ENCODE peak calls at places on chromosomes 1 and 21, in four cellular contexts. G, W, U and D are unnamed samples.

GRCh38 chr1:234597894-234598293 is 12.1 kb downstream of the IRF2BP2 start:
- DNase-seq in G (peak), U (peak), W (peak), D (peak)

GRCh38 chr1:25360596-25361581 is 22.8 kb downstream of the TMEM50A start:
- DNase-seq in U (peak), G (peak), W (no peak), D (no peak)

GRCh38 chr1:224763126-224763764 is 147.1 kb downstream of the CNIH3 start:
- DNase-seq in W (no peak), U (no peak), G (no peak), D (no peak)

GRCh38 chr1:15354580-15354965 is 55.1 kb upstream of the EFHD2 start:
- DNase-seq in G (no peak), U (no peak), W (no peak), D (no peak)

GRCh38 chr1:203650012-203650836 is 23.6 kb downstream of the ATP2B4 start:
- DNase-seq in U (peak), W (no peak), G (no peak), D (peak)

GRCh38 chr1:159144571-159144970 is 26.8 kb upstream of the CADM3 start:
- DNase-seq in U (no peak), G (no peak), W (no peak), D (no peak)

GRCh38 chr1:20401405-20402010 is 84.5 kb downstream of the CAMK2N1 start:
- DNase-seq in G (no peak), U (no peak), W (no peak), D (no peak)

GRCh38 chr1:39458991-39459390 is 32.4 kb upstream of the BMP8A start:
- DNase-seq in G (no peak), W (no peak), U (no peak), D (no peak)

GRCh38 chr1:234260578-234260977 is 112.7 kb upstream of the COA6 start:
- DNase-seq in U (no peak), G (no peak), W (no peak), D (no peak)

GRCh38 chr1:16628361-16629111 is 15.2 kb upstream of the NBPF1 start:
- DNase-seq in W (no peak), G (no peak), U (peak), D (no peak)

GRCh38 chr1:13749543-13750307 is 49.7 kb downstream of the PRDM2 start:
- DNase-seq in U (peak), W (peak), G (peak), D (peak)

GRCh38 chr1:237895630-237896029 is 4.9 kb upstream of the ZP4 start:
- DNase-seq in W (no peak), G (no peak), U (no peak), D (no peak)

GRCh38 chr1:18951818-18952391 is 4.6 kb downstream of the IFFO2 start:
- DNase-seq in G (no peak), U (no peak), W (no peak), D (no peak)

GRCh38 chr1:226017070-226017469 is 17.9 kb upstream of the SDE2 start:
- DNase-seq in W (no peak), U (no peak), G (no peak), D (peak)

GRCh38 chr1:99170516-99170915 is 93.8 kb upstream of the PLPPR4 start:
- DNase-seq in U (no peak), W (no peak), G (peak), D (no peak)

GRCh38 chr1:20308569-20308968 is 17.9 kb downstream of the VWA5B1 start:
- DNase-seq in W (no peak), G (no peak), U (peak), D (no peak)

GRCh38 chr1:175865041-175865766 is 121.8 kb upstream of the TNR start:
- DNase-seq in U (no peak), G (no peak), W (no peak), D (peak)

GRCh38 chr1:232529747-232530146 is 100.2 kb downstream of the SIPA1L2 start:
- DNase-seq in U (no peak), W (no peak), G (no peak), D (no peak)

GRCh38 chr1:23563755-23564374 is 4.6 kb upstream of the ID3 start:
- DNase-seq in G (peak), W (peak), U (no peak), D (no peak)

GRCh38 chr21:44836666-44837471 is 19.0 kb upstream of the SUMO3 start:
- DNase-seq in U (peak), G (peak), W (peak), D (no peak)

GRCh38 chr1:176617881-176618280 is 154.9 kb downstream of the PAPPA2 start:
- DNase-seq in W (no peak), U (no peak), G (no peak), D (no peak)

GRCh38 chr21:35045539-35046222 is 3.4 kb downstream of the RUNX1 start:
- DNase-seq in G (no peak), W (no peak), U (no peak), D (no peak)

GRCh38 chr21:45293214-45293725 is 5.6 kb upstream of the POFUT2 start:
- DNase-seq in U (no peak), G (no peak), W (no peak), D (no peak)

GRCh38 chr1:958823-959729 is at the start of gene NOC2L:
- DNase-seq in G (peak), W (peak), U (peak), D (peak)

GRCh38 chr21:45163413-45164123 is 89.2 kb downstream of the ADARB1 start:
- DNase-seq in U (no peak), G (no peak), W (no peak), D (no peak)

GRCh38 chr1:25001125-25001915 is 71.2 kb upstream of the RUNX3 start:
- DNase-seq in G (no peak), W (no peak), U (no peak), D (no peak)

GRCh38 chr1:66217021-66217420 is 316.9 kb upstream of the SGIP1 start:
- DNase-seq in G (peak), W (no peak), U (no peak), D (no peak)

GRCh38 chr1:109928591-109929111 is 18.0 kb downstream of the CSF1 start:
- DNase-seq in G (no peak), W (no peak), U (no peak), D (no peak)

GRCh38 chr1:32115496-32115895 is 7.6 kb downstream of the KPNA6 start:
- DNase-seq in G (no peak), U (no peak), W (no peak), D (no peak)

GRCh38 chr1:91345395-91346005 is 59.1 kb downstream of the HFM1 start:
- DNase-seq in W (peak), G (no peak), U (no peak), D (no peak)

GRCh38 chr1:58513956-58514355 is 32.6 kb downstream of the OMA1 start:
- DNase-seq in W (no peak), U (no peak), G (no peak), D (no peak)

GRCh38 chr21:38258803-38259485 is 2.2 kb downstream of the KCNJ15 start:
- DNase-seq in W (no peak), G (peak), U (no peak), D (no peak)

GRCh38 chr1:160830321-160831153 is 32.1 kb downstream of the CD244 start:
- DNase-seq in G (peak), W (peak), U (peak), D (peak)

GRCh38 chr21:33116669-33117267 is 46.8 kb downstream of the OLIG1 start:
- DNase-seq in G (no peak), U (no peak), W (no peak), D (no peak)

GRCh38 chr1:151763990-151764389 is 694 bp upstream of the MRPL9 start:
- DNase-seq in G (no peak), W (no peak), U (peak), D (no peak)

GRCh38 chr1:39132505-39133339 is 71.8 kb upstream of the MACF1 start:
- DNase-seq in G (peak), W (peak), U (no peak), D (peak)

GRCh38 chr1:59142663-59143487 is 154.0 kb upstream of the FGGY start:
- DNase-seq in U (no peak), G (peak), W (peak), D (no peak)

GRCh38 chr1:84301759-84302380 is 362 bp downstream of the SAMD13 start:
- DNase-seq in U (no peak), G (no peak), W (no peak), D (no peak)

GRCh38 chr21:42120056-42120903 is 49.2 kb downstream of the UMODL1 start:
- DNase-seq in U (no peak), G (no peak), W (peak), D (no peak)
- TF ChIP-seq NR3C1 in U (no peak), G (no peak), W (no peak), D (no peak)

GRCh38 chr1:53197301-53198205 is 929 bp downstream of the CPT2 start:
- DNase-seq in G (no peak), W (no peak), U (peak), D (no peak)
- TF ChIP-seq NR3C1 in G (no peak), W (no peak), U (no peak), D (no peak)

GRCh38 chr1:165364432-165365133 is 8.1 kb upstream of the LMX1A start:
- DNase-seq in G (no peak), U (no peak), W (no peak), D (no peak)
- TF ChIP-seq NR3C1 in G (no peak), U (no peak), W (no peak), D (no peak)

GRCh38 chr1:228140724-228141081 is 624 bp downstream of the GUK1 start:
- DNase-seq in G (no peak), U (no peak), W (no peak), D (no peak)

GRCh38 chr1:228142616-228143203 is 2.6 kb downstream of the GUK1 start:
- DNase-seq in W (no peak), G (no peak), U (no peak), D (no peak)

GRCh38 chr1:228139931-228140723 is at the start of gene GUK1:
- DNase-seq in G (peak), U (peak), W (peak), D (peak)

GRCh38 chr1:228141871-228142615 is 2.0 kb downstream of the GUK1 start:
- DNase-seq in U (no peak), G (no peak), W (no peak), D (no peak)

DNA sequence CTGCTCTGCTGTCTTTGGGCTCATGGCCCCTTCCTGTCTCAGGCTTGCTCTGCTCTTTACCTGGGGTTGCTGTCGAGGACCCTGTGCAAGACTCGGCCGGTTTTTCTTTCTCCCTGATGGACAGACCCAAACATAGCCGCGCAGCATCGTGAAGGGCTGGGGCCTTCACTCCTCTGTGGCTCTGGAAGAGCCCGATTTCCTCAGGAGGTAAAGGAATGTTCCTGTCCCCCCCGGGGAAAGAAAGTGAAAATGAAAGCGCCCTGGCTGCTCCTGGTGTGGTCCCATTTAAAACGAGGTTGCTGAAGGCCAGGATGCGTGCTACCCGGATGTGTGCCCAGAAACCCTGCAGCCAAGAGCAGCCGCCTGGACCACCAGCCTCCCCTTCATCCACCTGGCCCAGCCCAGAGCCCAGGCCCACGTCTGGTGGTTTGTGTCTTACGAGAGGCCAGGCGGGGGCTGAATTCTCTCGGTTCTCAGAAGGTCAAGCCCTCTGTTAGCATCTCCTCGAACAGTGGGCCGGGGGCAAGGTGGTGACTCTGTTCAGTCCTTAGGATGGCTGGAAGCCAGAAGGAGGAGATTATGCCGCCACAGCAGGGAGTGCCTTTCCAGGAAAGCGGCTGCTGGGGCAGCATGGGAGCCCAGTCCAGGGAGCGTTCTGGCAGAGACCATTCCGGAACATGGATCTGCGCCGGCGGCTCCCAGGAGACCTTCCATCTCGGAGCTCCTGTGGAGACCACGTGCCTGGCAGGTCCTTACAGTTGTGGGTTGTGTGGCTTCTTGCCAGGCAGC is 1.2 kb downstream of the GUK1 start:
- DNase-seq in U (peak), G (no peak), W (no peak), D (no peak)
- TF ChIP-seq NR3C1 in U (no peak), G (no peak), W (no peak), D (no peak)

GRCh38 chr1:179205284-179205683 is 24.2 kb downstream of the ABL2 start:
- DNase-seq in W (no peak), G (no peak), U (no peak), D (no peak)
- TF ChIP-seq NR3C1 in W (no peak), G (no peak), U (no peak), D (no peak)